ENCODE peak calls at places on chromosome 4, in nine cellular contexts. W is osteoblast, Q is Panc1, A is right lobe of liver, S is GM23248, P is right cardiac atrium, M is iPS DF 6.9, N is lung, L is SK-N-MC. F is an unnamed sample.

GRCh38 chr4:83207497-83208105 is 77.0 kb downstream of the COQ2 start:
- DNase-seq in W (no peak), Q (no peak), A (no peak), S (peak; percentile 18), P (no peak), M (no peak), N (no peak), L (no peak), F (peak; percentile 81)

GRCh38 chr4:73589261-73589847 is 30.9 kb downstream of the RASSF6 start:
- DNase-seq in W (no peak), Q (no peak), A (no peak), S (peak; percentile 87), P (no peak), M (no peak), N (no peak), L (no peak), F (no peak)

GRCh38 chr4:38283724-38284123 is 323.5 kb downstream of the PTTG2 start:
- DNase-seq in W (no peak), Q (no peak), A (no peak), S (no peak), P (no peak), M (no peak), N (no peak), L (no peak), F (no peak)

GRCh38 chr4:139554726-139555072 is 1.3 kb downstream of the SETD7 start:
- DNase-seq in W (no peak), Q (no peak), A (no peak), S (no peak), P (no peak), M (no peak), N (no peak), L (no peak), F (no peak)

GRCh38 chr4:116122131-116122530 is 963.2 kb downstream of the TRAM1L1 start:
- DNase-seq in W (no peak), Q (no peak), A (no peak), S (peak; percentile 0), P (no peak), M (no peak), N (no peak), L (no peak), F (peak; percentile 16)

GRCh38 chr4:87123241-87123640 is 97.2 kb downstream of the KLHL8 start:
- DNase-seq in W (no peak), Q (no peak), A (no peak), S (no peak), P (no peak), M (no peak), N (no peak), L (no peak), F (no peak)

GRCh38 chr4:142407569-142407968 is 438.5 kb downstream of the INPP4B start:
- DNase-seq in W (no peak), Q (no peak), A (no peak), S (peak; percentile 59), P (no peak), M (no peak), N (no peak), L (no peak), F (no peak)

GRCh38 chr4:173191623-173192041 is 23.0 kb downstream of the GALNT7 start:
- DNase-seq in W (no peak), Q (no peak), A (no peak), S (peak; percentile 42), P (no peak), M (no peak), N (no peak), L (no peak), F (no peak)

GRCh38 chr4:20252656-20253271 is 1.1 kb downstream of the SLIT2 start:
- DNase-seq in W (peak; percentile 90), Q (no peak), A (peak; percentile 43), S (peak; percentile 67), P (peak; percentile 32), M (no peak), N (peak; percentile 35), L (no peak), F (no peak)

GRCh38 chr4:22385615-22386014 is 130.3 kb downstream of the ADGRA3 start:
- DNase-seq in W (peak; percentile 73), Q (peak; percentile 15), A (no peak), S (peak; percentile 68), P (no peak), M (no peak), N (no peak), L (no peak), F (no peak)

GRCh38 chr4:55866290-55866907 is 13.0 kb downstream of the EXOC1 start:
- DNase-seq in W (peak; percentile 66), Q (no peak), A (no peak), S (peak; percentile 98), P (no peak), M (no peak), N (no peak), L (no peak), F (no peak)

GRCh38 chr4:86421461-86421860 is 61.6 kb upstream of the MAPK10 start:
- DNase-seq in W (no peak), Q (no peak), A (no peak), S (no peak), P (no peak), M (no peak), N (no peak), L (no peak), F (no peak)

DNA sequence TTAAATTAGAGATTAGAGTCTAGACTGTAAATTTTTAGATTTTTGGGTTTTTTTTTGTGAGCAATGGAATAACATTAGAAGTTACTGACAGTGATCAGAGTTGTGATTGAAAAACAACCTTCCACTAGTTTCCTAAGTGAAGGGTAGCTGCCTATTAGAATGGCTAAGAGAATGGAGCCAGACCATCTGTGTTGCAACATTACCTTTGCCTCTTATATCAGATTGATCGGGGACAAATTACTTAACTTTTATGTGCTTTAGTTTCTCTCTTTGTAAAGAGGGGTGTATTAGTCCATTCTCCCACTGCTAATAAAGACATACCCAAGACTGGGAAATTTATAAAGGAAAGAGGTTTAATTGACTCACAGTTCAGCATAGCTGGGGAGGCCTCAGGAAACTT is 12.5 kb upstream of the PI4K2B start:
- DNase-seq in W (no peak), Q (no peak), A (peak; percentile 57), S (no peak), P (no peak), M (no peak), N (no peak), L (no peak), F (no peak)
- H3K9me3 ChIP-seq in W (peaks cover 9% of the 10 kb centered on the region), Q (peaks cover 14% of the 10 kb centered on the region), A (no peaks in the 10 kb centered on the region), S (no peaks in the 10 kb centered on the region), P (no peaks in the 10 kb centered on the region), M (peaks cover 1% of the 10 kb centered on the region), N (peaks cover 23% of the 10 kb centered on the region), L (no peaks in the 10 kb centered on the region), F (peaks cover 28% of the 10 kb centered on the region)

GRCh38 chr4:151344948-151345347 is 19.5 kb upstream of the SH3D19 start:
- DNase-seq in W (no peak), Q (no peak), A (no peak), S (no peak), P (no peak), M (no peak), N (no peak), L (no peak), F (no peak)

GRCh38 chr4:151347891-151348290 is 22.5 kb upstream of the SH3D19 start:
- DNase-seq in W (no peak), Q (no peak), A (no peak), S (no peak), P (no peak), M (no peak), N (no peak), L (no peak), F (no peak)

GRCh38 chr4:151347490-151347889 is 22.1 kb upstream of the SH3D19 start:
- DNase-seq in W (no peak), Q (no peak), A (no peak), S (no peak), P (no peak), M (no peak), N (no peak), L (no peak), F (no peak)
- H3K4me3 ChIP-seq in W (no peak overlapping the region), Q (no peak overlapping the region), A (no peak overlapping the region), S (no peak overlapping the region), P (no peak overlapping the region), M (no peak overlapping the region), N (no peak overlapping the region), L (no peak overlapping the region), F (no peak overlapping the region)

DNA sequence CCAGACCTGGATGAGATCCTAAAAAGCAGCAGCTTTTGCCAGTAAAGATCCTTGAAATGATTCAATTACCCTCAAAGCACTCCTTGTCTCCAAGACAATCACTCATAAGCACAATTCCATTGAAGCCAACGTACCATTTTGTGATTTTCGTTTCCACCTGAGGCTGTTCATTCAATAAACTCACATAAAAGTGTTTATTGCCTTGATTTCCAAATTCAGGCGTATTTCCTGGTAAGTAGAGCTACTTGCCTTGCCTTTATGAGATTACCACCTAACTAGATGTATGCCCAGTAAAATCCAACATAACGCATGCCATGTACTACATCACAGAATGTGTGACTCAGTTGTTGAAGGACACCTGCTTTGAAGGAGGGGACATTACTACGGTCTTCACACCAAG is 5.3 kb downstream of the F11 start:
- DNase-seq in W (no peak), Q (no peak), A (no peak), S (no peak), P (no peak), M (no peak), N (no peak), L (no peak), F (no peak)
- H3K9me3 ChIP-seq in W (no peaks in the 10 kb centered on the region), Q (no peaks in the 10 kb centered on the region), A (no peaks in the 10 kb centered on the region), S (no peaks in the 10 kb centered on the region), P (no peaks in the 10 kb centered on the region), M (no peaks in the 10 kb centered on the region), N (no peaks in the 10 kb centered on the region), L (no peaks in the 10 kb centered on the region), F (no peaks in the 10 kb centered on the region)

DNA sequence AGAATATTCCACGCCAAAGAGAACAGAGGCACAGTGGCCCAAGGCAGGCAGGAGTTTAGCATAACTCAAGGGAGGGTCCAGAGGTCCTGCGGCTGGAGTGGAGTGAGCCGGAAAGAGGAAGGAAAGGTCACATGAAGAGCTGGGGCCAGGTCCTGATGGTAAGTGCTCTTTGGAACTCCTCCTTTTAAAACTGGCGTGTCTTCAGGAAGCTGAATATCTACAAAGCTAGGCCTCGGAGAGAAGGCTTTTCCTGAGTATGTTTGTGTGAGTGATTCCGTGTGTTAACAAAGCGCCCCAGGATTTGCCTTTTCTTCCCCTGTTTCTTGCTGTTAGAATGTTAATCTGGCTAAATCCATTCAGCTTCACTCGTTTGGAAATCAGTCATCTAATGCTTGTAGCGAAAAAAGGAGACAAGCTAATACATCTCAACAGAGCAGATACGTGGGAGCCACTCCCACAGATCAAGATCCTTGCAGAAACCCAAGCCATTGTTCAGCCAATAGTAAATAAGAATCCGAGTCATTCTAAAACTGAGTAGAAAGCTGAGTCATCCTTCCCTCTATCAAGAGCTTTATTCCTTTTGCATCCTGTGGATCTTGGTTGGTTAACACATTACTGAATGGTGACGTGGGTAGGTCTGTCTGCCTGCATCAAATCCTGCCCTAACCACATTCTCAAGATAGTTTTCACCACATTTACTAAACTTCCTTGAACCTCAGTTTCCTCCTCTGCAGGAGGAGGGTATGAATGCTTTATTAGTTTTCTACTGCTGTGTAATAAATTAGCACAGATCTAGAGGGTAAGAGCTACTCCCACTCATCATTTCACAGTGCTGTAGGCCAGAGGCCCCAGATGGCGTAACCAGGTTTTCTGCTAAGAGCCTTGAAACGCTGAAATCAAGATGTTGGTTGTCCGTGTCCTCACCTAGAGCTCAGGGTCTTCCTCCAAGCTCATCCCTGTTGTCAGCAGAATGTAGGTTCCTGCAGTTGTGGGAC is 43.2 kb upstream of the RBM47 start:
- DNase-seq in W (peak; percentile 96), Q (no peak), A (no peak), S (peak; percentile 93), P (peak; percentile 20), M (no peak), N (peak; percentile 38), L (peak; percentile 97), F (peak; percentile 46)
- H3K4me3 ChIP-seq in W (no peak overlapping the region), Q (no peak overlapping the region), A (no peak overlapping the region), S (no peak overlapping the region), P (no peak overlapping the region), M (no peak overlapping the region), N (no peak overlapping the region), L (peak overlapping the region; percentile 57), F (no peak overlapping the region)